ENCODE peak calls at places on chromosomes 5 and 9, in five cellular contexts. F, U, L, J and E are unnamed samples.

GRCh38 chr5:181170996-181171395 is 23.6 kb downstream of the OR2V2 start:
- DNase-seq in F (no peak), U (no peak), L (no peak), J (no peak), E (no peak)

GRCh38 chr5:39714036-39714698 is 289.4 kb upstream of the DAB2 start:
- DNase-seq in F (no peak), U (peak), L (peak), J (no peak), E (no peak)

GRCh38 chr5:2879701-2880100 is 128.2 kb upstream of the IRX2 start:
- DNase-seq in F (no peak), U (no peak), L (no peak), J (no peak), E (no peak)

GRCh38 chr9:94693485-94694191 is 32.9 kb upstream of the AOPEP start:
- DNase-seq in F (no peak), U (no peak), L (no peak), J (no peak), E (no peak)

GRCh38 chr9:14868418-14868771 is 41.8 kb downstream of the FREM1 start:
- DNase-seq in F (no peak), U (no peak), L (no peak), J (no peak), E (no peak)

GRCh38 chr9:137073992-137074399 is 3.3 kb upstream of the UAP1L1 start:
- DNase-seq in F (no peak), U (peak), L (no peak), J (no peak), E (no peak)

GRCh38 chr5:127313379-127313778 is 22.8 kb downstream of the MEGF10 start:
- DNase-seq in F (no peak), U (no peak), L (no peak), J (no peak), E (no peak)

GRCh38 chr9:75087279-75087823 is 604 bp downstream of the NMRK1 start:
- DNase-seq in F (no peak), U (peak), L (peak), J (no peak), E (no peak)

GRCh38 chr5:17212996-17213395 is 4.4 kb upstream of the BASP1 start:
- DNase-seq in F (no peak), U (no peak), L (no peak), J (no peak), E (no peak)

GRCh38 chr9:95193067-95193466 is 124.4 kb downstream of the FANCC start:
- DNase-seq in F (no peak), U (no peak), L (no peak), J (no peak), E (no peak)

GRCh38 chr9:130601100-130601499 is 21.7 kb downstream of the FUBP3 start:
- DNase-seq in F (no peak), U (no peak), L (no peak), J (no peak), E (no peak)

GRCh38 chr5:177357459-177358332 is at the start of gene RGS14:
- DNase-seq in F (peak), U (peak), L (no peak), J (no peak), E (peak)

GRCh38 chr5:141951341-141951781 is 6.6 kb downstream of the PCDH12 start:
- DNase-seq in F (no peak), U (no peak), L (no peak), J (no peak), E (no peak)
- TF ChIP-seq CTCF in F (no peak), U (no peak), L (no peak), J (no peak), E (peak)

GRCh38 chr5:135868681-135869080 is 27.0 kb downstream of the IL9 start:
- DNase-seq in F (no peak), U (no peak), L (no peak), J (no peak), E (no peak)
- H3K27ac ChIP-seq in F (no peak), U (peak), L (no peak), J (no peak), E (no peak)

DNA sequence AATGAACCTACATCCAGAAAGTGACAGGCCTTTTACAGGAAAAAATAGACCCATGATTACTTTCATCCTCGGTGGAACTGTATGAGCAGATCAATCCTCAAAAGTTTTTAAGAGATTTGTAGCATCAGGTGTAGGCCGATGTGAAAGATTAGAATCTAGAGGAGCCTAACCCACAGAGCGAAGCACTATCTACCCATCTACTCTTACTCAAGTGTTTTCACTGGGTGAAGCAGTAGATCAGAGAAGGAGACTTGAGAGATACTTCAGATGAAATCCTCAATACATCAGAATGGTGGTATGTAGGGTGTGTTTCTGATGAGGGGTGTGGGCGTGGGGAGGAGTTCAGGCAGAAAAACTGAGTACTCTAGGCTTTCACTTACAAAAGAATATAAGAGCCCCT is 192.8 kb downstream of the FER start:
- DNase-seq in F (no peak), U (no peak), L (no peak), J (no peak), E (no peak)
- TF ChIP-seq CTCF in F (no peak), U (no peak), L (no peak), J (no peak), E (no peak)

GRCh38 chr5:95858023-95858461 is 35.5 kb upstream of the GLRX start:
- DNase-seq in F (no peak), U (no peak), L (no peak), J (no peak), E (no peak)
- H3K27ac ChIP-seq in F (peak), U (peak), L (peak), J (peak), E (peak)

DNA sequence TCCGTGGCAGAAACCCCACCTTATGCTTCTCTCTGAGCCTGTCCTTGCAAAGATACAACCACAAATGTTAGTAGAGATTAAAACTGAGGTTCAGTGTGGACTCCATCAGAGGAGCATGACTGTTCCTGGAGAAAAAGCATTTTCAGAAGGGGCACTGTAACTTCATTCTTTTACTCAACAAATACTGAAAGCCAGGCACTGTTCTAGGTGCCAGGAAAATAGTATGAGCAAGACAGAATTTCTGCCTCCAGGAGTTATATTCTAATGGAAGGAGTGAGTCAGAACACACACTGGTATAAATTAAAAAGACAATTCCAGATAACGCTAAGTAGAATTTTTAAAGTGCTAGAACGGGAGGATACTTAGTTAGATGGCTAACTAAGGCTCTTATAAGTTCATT is 251.4 kb upstream of the GAS1 start:
- DNase-seq in F (no peak), U (no peak), L (no peak), J (no peak), E (no peak)
- TF ChIP-seq CTCF in F (no peak), U (no peak), L (no peak), J (no peak), E (no peak)

GRCh38 chr5:167585184-167585583 is 706.3 kb upstream of the WWC1 start:
- DNase-seq in F (no peak), U (no peak), L (no peak), J (no peak), E (no peak)

GRCh38 chr5:167580608-167581007 is 710.8 kb upstream of the WWC1 start:
- DNase-seq in F (no peak), U (no peak), L (no peak), J (no peak), E (no peak)

GRCh38 chr5:167579701-167580045 is 711.8 kb upstream of the WWC1 start:
- DNase-seq in F (no peak), U (no peak), L (no peak), J (no peak), E (no peak)

GRCh38 chr5:167582263-167582662 is 709.2 kb upstream of the WWC1 start:
- DNase-seq in F (no peak), U (no peak), L (no peak), J (no peak), E (no peak)

GRCh38 chr5:167582916-167583315 is 708.5 kb upstream of the WWC1 start:
- DNase-seq in F (no peak), U (no peak), L (no peak), J (no peak), E (no peak)
- H3K27ac ChIP-seq in F (no peak), U (no peak), L (no peak), J (no peak), E (no peak)

GRCh38 chr5:172943906-172944305 is 15.3 kb upstream of the RPL26L1 start:
- DNase-seq in F (no peak), U (no peak), L (no peak), J (no peak), E (peak)
- TF ChIP-seq CTCF in F (no peak), U (no peak), L (no peak), J (no peak), E (no peak)

GRCh38 chr9:115018547-115019435 is 88.4 kb upstream of the TNFSF8 start:
- DNase-seq in F (no peak), U (no peak), L (no peak), J (no peak), E (no peak)
- H3K27ac ChIP-seq in F (no peak), U (no peak), L (no peak), J (no peak), E (no peak)

GRCh38 chr5:169599451-169599850 is 15.9 kb downstream of the SPDL1 start:
- DNase-seq in F (no peak), U (no peak), L (no peak), J (no peak), E (no peak)
- TF ChIP-seq CTCF in F (no peak), U (no peak), L (no peak), J (no peak), E (no peak)